ENCODE peak calls at places on chromosomes 1 and 21, in five cellular contexts. B is B cell, O is neural crest cell, E is progenitor cell of endocrine pancreas, X is activated T-helper 1 cell treated with Interleukin-2 at 50 U/mL for 16 hours. A is an unnamed sample.

GRCh38 chr21:34912022-34912933 is 136.8 kb downstream of the RUNX1 start:
- DNase-seq in E (no peak), O (no peak), B (no peak), X (no peak), A (no peak)

GRCh38 chr1:19926296-19927129 is 3.1 kb upstream of the PLA2G2E start:
- DNase-seq in X (no peak), E (no peak), B (no peak), O (no peak), A (no peak)

GRCh38 chr1:56825436-56825835 is 6.2 kb upstream of the FYB2 start:
- DNase-seq in B (no peak), O (no peak), E (no peak), X (no peak), A (no peak)

GRCh38 chr21:44949161-44950015 is 9.6 kb downstream of the SLX9 start:
- DNase-seq in E (peak), O (peak), B (peak), X (peak), A (peak)

GRCh38 chr1:178146456-178146855 is 52.6 kb downstream of the RASAL2 start:
- DNase-seq in X (no peak), E (no peak), B (no peak), O (no peak), A (no peak)

GRCh38 chr1:227938276-227938675 is 9.5 kb downstream of the WNT9A start:
- DNase-seq in X (no peak), O (no peak), B (no peak), E (no peak), A (no peak)

GRCh38 chr21:41170442-41170841 is 2.5 kb downstream of the BACE2 start:
- DNase-seq in B (peak), E (peak), X (no peak), O (peak), A (peak)

GRCh38 chr1:192158181-192158580 is at the start of gene RGS18:
- DNase-seq in B (no peak), O (no peak), X (no peak), E (no peak), A (no peak)

GRCh38 chr1:94819945-94820746 is at the start of gene SLC44A3:
- DNase-seq in X (no peak), B (no peak), E (peak), O (peak), A (peak)

GRCh38 chr1:175225805-175226129 is 33.2 kb upstream of the KIAA0040 start:
- DNase-seq in B (no peak), O (no peak), E (no peak), X (no peak), A (no peak)

GRCh38 chr1:236297161-236297560 is 15.4 kb upstream of the ERO1B start:
- DNase-seq in B (no peak), X (no peak), O (no peak), E (no peak), A (no peak)

GRCh38 chr1:56719171-56719570 is 74.1 kb downstream of the PRKAA2 start:
- DNase-seq in E (no peak), B (no peak), X (no peak), O (no peak), A (no peak)

GRCh38 chr1:99674665-99675064 is 28.8 kb downstream of the PALMD start:
- DNase-seq in B (no peak), O (no peak), E (no peak), X (no peak), A (no peak)

GRCh38 chr1:215028954-215029353 is 53.6 kb upstream of the KCNK2 start:
- DNase-seq in O (no peak), E (no peak), B (no peak), X (no peak), A (no peak)

GRCh38 chr1:61692155-61692783 is 32.7 kb downstream of the TM2D1 start:
- DNase-seq in O (no peak), E (no peak), X (no peak), B (no peak), A (no peak)

GRCh38 chr1:109980324-109981127 is 4.0 kb upstream of the AHCYL1 start:
- DNase-seq in E (no peak), X (no peak), B (no peak), O (no peak), A (peak)

GRCh38 chr1:155176544-155177071 is 3.0 kb downstream of the TRIM46 start:
- DNase-seq in X (peak), O (peak), B (peak), E (peak), A (peak)

GRCh38 chr1:232149302-232150201 is 480.4 kb downstream of the SIPA1L2 start:
- DNase-seq in E (no peak), B (no peak), X (no peak), O (no peak), A (no peak)